ENCODE peak calls at places on chromosome 3, in four cellular contexts. One of them, this sample, is unnamed.
A peak's percentile ranks its signal among the peaks of the same experiment; 100 is the strongest.

GRCh38 chr3:177594096-177594495 is 396.8 kb upstream of the TBL1XR1 start:
- DNase-seq in WERI-Rb-1: no peak
- DNase-seq in ovary: no peak
- DNase-seq in kidney epithelial cell: no peak
- DNase-seq in this sample: no peak

GRCh38 chr3:29705906-29706507 is 425.1 kb downstream of the RBMS3 start:
- DNase-seq in ovary: no peak
- DNase-seq in WERI-Rb-1: no peak
- DNase-seq in kidney epithelial cell: no peak
- DNase-seq in this sample: no peak

GRCh38 chr3:170909129-170909903 is 879 bp upstream of the EIF5A2 start:
- DNase-seq in ovary: peak; percentile 49
- DNase-seq in WERI-Rb-1: no peak
- DNase-seq in kidney epithelial cell: no peak
- DNase-seq in this sample: no peak

GRCh38 chr3:188900421-188900941 is 271.3 kb upstream of the TPRG1 start:
- DNase-seq in ovary: no peak
- DNase-seq in WERI-Rb-1: no peak
- DNase-seq in kidney epithelial cell: peak; percentile 49
- DNase-seq in this sample: no peak

GRCh38 chr3:114442251-114442650 is 148.4 kb downstream of the TIGIT start:
- DNase-seq in WERI-Rb-1: no peak
- DNase-seq in ovary: no peak
- DNase-seq in kidney epithelial cell: no peak
- DNase-seq in this sample: no peak

GRCh38 chr3:143685483-143685882 is 162.8 kb downstream of the SLC9A9 start:
- DNase-seq in ovary: no peak
- DNase-seq in kidney epithelial cell: no peak
- DNase-seq in WERI-Rb-1: no peak
- DNase-seq in this sample: no peak

GRCh38 chr3:50473768-50474167 is 29.7 kb downstream of the CACNA2D2 start:
- DNase-seq in ovary: no peak
- DNase-seq in WERI-Rb-1: no peak
- DNase-seq in kidney epithelial cell: no peak
- DNase-seq in this sample: no peak

GRCh38 chr3:112646623-112647022 is 5.7 kb upstream of the CCDC80 start:
- DNase-seq in ovary: no peak
- DNase-seq in WERI-Rb-1: no peak
- DNase-seq in kidney epithelial cell: no peak
- DNase-seq in this sample: no peak

GRCh38 chr3:47890832-47891620 is 88.1 kb downstream of the DHX30 start:
- DNase-seq in WERI-Rb-1: peak; percentile 56
- DNase-seq in kidney epithelial cell: no peak
- DNase-seq in ovary: peak; percentile 55
- DNase-seq in this sample: no peak

GRCh38 chr3:47895241-47895640 is 92.3 kb downstream of the DHX30 start:
- DNase-seq in kidney epithelial cell: no peak
- DNase-seq in WERI-Rb-1: no peak
- DNase-seq in ovary: no peak
- DNase-seq in this sample: no peak

GRCh38 chr3:47889001-47889757 is 86.2 kb downstream of the DHX30 start:
- DNase-seq in WERI-Rb-1: no peak
- DNase-seq in kidney epithelial cell: no peak
- DNase-seq in ovary: no peak
- DNase-seq in this sample: no peak

GRCh38 chr3:47890037-47890831 is 87.3 kb downstream of the DHX30 start:
- DNase-seq in WERI-Rb-1: peak; percentile 89
- DNase-seq in ovary: no peak
- DNase-seq in kidney epithelial cell: no peak
- DNase-seq in this sample: no peak

DNA sequence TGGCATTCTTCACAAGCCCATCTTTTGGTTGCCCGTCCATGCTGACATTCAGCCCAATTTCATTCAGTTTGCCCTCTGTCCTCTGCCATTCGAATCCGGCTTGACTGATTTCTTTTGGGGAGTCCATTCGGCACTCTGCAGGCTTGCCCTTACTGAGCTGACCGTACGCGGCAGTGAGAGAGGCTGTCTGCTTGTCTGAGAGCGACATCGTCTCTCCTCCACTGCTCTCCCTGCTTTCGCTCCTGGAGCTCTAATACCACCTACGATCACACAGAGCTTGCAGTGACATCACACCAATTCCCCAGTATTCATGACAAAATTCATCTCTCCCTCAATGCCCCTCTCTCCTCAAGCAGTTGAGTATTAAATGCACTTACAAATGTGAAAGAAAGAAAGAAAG is 89.3 kb downstream of the DHX30 start:
- DNase-seq in ovary: no peak
- DNase-seq in kidney epithelial cell: no peak
- DNase-seq in WERI-Rb-1: no peak
- DNase-seq in this sample: no peak
- H3K36me3 ChIP-seq in ovary: no peaks in the 10 kb centered on the region
- H3K36me3 ChIP-seq in kidney epithelial cell: peaks cover 2% of the 10 kb centered on the region
- H3K36me3 ChIP-seq in WERI-Rb-1: peaks cover 12% of the 10 kb centered on the region
- H3K36me3 ChIP-seq in this sample: peaks cover 9% of the 10 kb centered on the region

GRCh38 chr3:78255403-78255802 is 1215.5 kb downstream of the ROBO2 start:
- DNase-seq in ovary: no peak
- DNase-seq in kidney epithelial cell: no peak
- DNase-seq in WERI-Rb-1: no peak
- DNase-seq in this sample: no peak
- H3K4me3 ChIP-seq in ovary: no peak overlapping the region
- H3K4me3 ChIP-seq in kidney epithelial cell: no peak overlapping the region
- H3K4me3 ChIP-seq in WERI-Rb-1: no peak overlapping the region
- H3K4me3 ChIP-seq in this sample: no peak overlapping the region

DNA sequence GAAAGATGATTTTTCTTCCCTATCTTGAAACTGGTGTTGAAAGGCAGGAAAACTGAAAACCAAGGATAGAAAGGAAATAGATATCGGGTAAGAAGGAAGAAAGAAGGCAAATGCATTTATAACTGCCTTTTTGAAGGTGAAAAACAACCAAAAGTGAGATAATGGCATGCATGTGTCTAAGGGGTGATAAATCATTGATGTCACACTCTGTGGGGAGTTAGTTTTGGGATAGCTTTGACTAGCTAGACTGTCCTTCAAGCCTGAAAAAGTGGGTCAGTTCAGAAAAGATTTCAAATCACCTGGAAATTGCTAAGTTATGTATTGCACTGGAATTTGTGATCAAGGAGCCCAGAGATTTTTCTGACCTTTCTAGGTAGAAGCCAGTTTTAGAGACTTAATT is 142.2 kb upstream of the UMPS start:
- DNase-seq in WERI-Rb-1: no peak
- DNase-seq in ovary: no peak
- DNase-seq in kidney epithelial cell: no peak
- DNase-seq in this sample: no peak
- H3K27me3 ChIP-seq in WERI-Rb-1: no peaks in the 10 kb centered on the region
- H3K27me3 ChIP-seq in ovary: no peaks in the 10 kb centered on the region
- H3K27me3 ChIP-seq in kidney epithelial cell: peaks cover 21% of the 10 kb centered on the region
- H3K27me3 ChIP-seq in this sample: peaks cover 36% of the 10 kb centered on the region

GRCh38 chr3:66392966-66393485 is 107.8 kb downstream of the LRIG1 start:
- DNase-seq in kidney epithelial cell: no peak
- DNase-seq in WERI-Rb-1: no peak
- DNase-seq in ovary: no peak
- DNase-seq in this sample: peak; percentile 18
- H3K36me3 ChIP-seq in kidney epithelial cell: no peaks in the 10 kb centered on the region
- H3K36me3 ChIP-seq in WERI-Rb-1: peaks cover 14% of the 10 kb centered on the region
- H3K36me3 ChIP-seq in ovary: no peaks in the 10 kb centered on the region
- H3K36me3 ChIP-seq in this sample: peaks cover 37% of the 10 kb centered on the region

GRCh38 chr3:25153130-25153529 is 274.9 kb upstream of the RARB start:
- DNase-seq in WERI-Rb-1: no peak
- DNase-seq in ovary: no peak
- DNase-seq in kidney epithelial cell: no peak
- DNase-seq in this sample: no peak

GRCh38 chr3:25151497-25151896 is 276.6 kb upstream of the RARB start:
- DNase-seq in ovary: no peak
- DNase-seq in WERI-Rb-1: no peak
- DNase-seq in kidney epithelial cell: no peak
- DNase-seq in this sample: no peak

GRCh38 chr3:25153561-25153960 is 274.5 kb upstream of the RARB start:
- DNase-seq in ovary: no peak
- DNase-seq in WERI-Rb-1: no peak
- DNase-seq in kidney epithelial cell: no peak
- DNase-seq in this sample: no peak

GRCh38 chr3:25156526-25157075 is 271.5 kb upstream of the RARB start:
- DNase-seq in kidney epithelial cell: peak; percentile 49
- DNase-seq in WERI-Rb-1: no peak
- DNase-seq in ovary: no peak
- DNase-seq in this sample: no peak

GRCh38 chr3:25155696-25156471 is 272.2 kb upstream of the RARB start:
- DNase-seq in ovary: no peak
- DNase-seq in WERI-Rb-1: no peak
- DNase-seq in kidney epithelial cell: peak; percentile 4
- DNase-seq in this sample: peak; percentile 49
- H3K4me3 ChIP-seq in ovary: no peak overlapping the region
- H3K4me3 ChIP-seq in WERI-Rb-1: no peak overlapping the region
- H3K4me3 ChIP-seq in kidney epithelial cell: no peak overlapping the region
- H3K4me3 ChIP-seq in this sample: no peak overlapping the region

DNA sequence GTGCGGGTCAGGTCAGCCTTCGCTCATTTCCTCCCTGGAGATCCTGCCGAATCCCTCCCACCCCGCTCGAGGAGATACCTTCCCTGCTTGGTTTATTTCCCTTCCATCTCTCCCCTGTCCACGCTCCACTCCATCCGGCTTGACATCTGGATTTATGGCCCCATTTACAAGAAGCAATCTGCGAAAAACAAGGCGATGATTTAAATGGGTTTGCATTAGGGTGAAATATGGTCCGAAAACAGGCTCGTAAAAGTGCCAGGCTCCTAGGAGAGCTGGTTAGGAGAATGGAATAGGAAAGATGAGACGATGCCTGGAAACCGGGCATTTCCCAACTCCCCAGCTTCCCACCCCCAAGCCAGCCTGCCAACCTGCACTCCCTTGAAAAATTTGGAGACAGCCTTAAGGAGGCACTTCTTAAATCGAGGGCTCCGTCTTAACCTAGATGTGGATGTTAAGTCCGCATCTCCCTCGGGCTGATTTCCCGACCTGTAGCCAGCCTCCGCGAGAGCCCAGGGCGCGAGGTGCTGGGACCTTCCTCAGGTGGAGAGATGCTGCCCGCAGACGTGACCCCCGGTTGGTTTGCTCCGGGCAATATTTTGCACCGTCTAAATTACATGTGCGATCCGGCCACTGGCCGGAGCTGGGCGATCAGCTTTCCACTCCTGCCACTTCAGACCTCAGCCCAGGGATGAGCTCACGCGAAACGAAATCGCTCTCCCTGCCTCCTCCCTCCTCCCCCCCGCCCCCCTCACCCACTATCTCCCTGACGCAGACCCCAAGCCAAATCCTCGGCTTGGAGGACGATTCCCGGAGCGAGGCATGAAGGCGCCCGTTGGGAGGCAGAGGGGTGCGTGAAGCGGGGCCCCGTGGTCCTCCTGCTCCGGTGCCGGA is 1.3 kb downstream of the GRM7 start:
- DNase-seq in ovary: no peak
- DNase-seq in kidney epithelial cell: no peak
- DNase-seq in WERI-Rb-1: no peak
- DNase-seq in this sample: peak; percentile 52
- H3K27me3 ChIP-seq in ovary: no peaks in the 10 kb centered on the region
- H3K27me3 ChIP-seq in kidney epithelial cell: peaks cover 42% of the 10 kb centered on the region
- H3K27me3 ChIP-seq in WERI-Rb-1: peaks cover 65% of the 10 kb centered on the region
- H3K27me3 ChIP-seq in this sample: peaks cover 72% of the 10 kb centered on the region

DNA sequence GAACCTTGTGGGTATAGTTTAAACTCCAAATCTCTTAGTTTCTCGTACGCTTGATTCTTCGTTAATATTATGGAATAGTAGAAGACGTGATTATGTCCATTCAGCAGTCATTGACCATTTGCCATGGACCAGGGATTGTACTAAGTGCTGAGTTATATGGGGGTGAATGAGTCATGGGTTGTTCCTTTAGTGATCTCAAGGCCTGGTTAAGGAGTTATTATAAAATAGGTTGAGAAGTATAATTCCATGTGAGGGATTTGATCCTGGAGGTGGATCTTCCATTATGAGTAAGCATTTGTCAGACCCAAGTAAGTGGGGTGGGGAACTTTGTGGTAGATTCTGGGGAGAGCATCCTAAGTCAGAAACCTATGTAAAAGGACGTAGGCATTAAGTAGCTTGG is 15.4 kb downstream of the NR2C2 start:
- DNase-seq in WERI-Rb-1: no peak
- DNase-seq in kidney epithelial cell: no peak
- DNase-seq in ovary: no peak
- DNase-seq in this sample: no peak
- H3K36me3 ChIP-seq in WERI-Rb-1: peaks cover 35% of the 10 kb centered on the region
- H3K36me3 ChIP-seq in kidney epithelial cell: no peaks in the 10 kb centered on the region
- H3K36me3 ChIP-seq in ovary: no peaks in the 10 kb centered on the region
- H3K36me3 ChIP-seq in this sample: peaks cover 5% of the 10 kb centered on the region